ENCODE peak calls at places on chromosome 4, in four cellular contexts. G, Q, U and K are unnamed samples.

GRCh38 chr4:177339794-177340374 is 30.2 kb downstream of the NEIL3 start:
- DNase-seq in G (no peak), Q (peak; percentile 45), U (no peak), K (no peak)

GRCh38 chr4:6191448-6192130 is 8.8 kb downstream of the JAKMIP1 start:
- DNase-seq in G (no peak), Q (no peak), U (no peak), K (no peak)

GRCh38 chr4:5114911-5115310 is 63.6 kb downstream of the STK32B start:
- DNase-seq in G (peak; percentile 35), Q (no peak), U (no peak), K (no peak)

GRCh38 chr4:111678466-111678865 is 466.8 kb upstream of the FAM241A start:
- DNase-seq in G (peak; percentile 96), Q (no peak), U (no peak), K (no peak)

GRCh38 chr4:107034982-107035710 is 967 bp downstream of the DKK2 start:
- DNase-seq in G (no peak), Q (peak; percentile 53), U (no peak), K (no peak)

GRCh38 chr4:25654031-25654970 is 1.4 kb upstream of the SLC34A2 start:
- DNase-seq in G (no peak), Q (no peak), U (no peak), K (no peak)

GRCh38 chr4:184270808-184271413 is 53.2 kb upstream of the ENPP6 start:
- DNase-seq in G (no peak), Q (no peak), U (no peak), K (no peak)

GRCh38 chr4:77564231-77564630 is 41.4 kb upstream of the CXCL13 start:
- DNase-seq in G (no peak), Q (no peak), U (no peak), K (no peak)

GRCh38 chr4:82201303-82201702 is 172.5 kb downstream of the HNRNPD start:
- DNase-seq in G (no peak), Q (no peak), U (no peak), K (no peak)

GRCh38 chr4:93168053-93168452 is 660.5 kb upstream of the ATOH1 start:
- DNase-seq in G (no peak), Q (no peak), U (no peak), K (no peak)

GRCh38 chr4:166091146-166091545 is 218.1 kb downstream of the TLL1 start:
- DNase-seq in G (no peak), Q (no peak), U (no peak), K (no peak)

GRCh38 chr4:139171878-139172691 is 4.9 kb downstream of the ELF2 start:
- DNase-seq in G (no peak), Q (no peak), U (no peak), K (no peak)

DNA sequence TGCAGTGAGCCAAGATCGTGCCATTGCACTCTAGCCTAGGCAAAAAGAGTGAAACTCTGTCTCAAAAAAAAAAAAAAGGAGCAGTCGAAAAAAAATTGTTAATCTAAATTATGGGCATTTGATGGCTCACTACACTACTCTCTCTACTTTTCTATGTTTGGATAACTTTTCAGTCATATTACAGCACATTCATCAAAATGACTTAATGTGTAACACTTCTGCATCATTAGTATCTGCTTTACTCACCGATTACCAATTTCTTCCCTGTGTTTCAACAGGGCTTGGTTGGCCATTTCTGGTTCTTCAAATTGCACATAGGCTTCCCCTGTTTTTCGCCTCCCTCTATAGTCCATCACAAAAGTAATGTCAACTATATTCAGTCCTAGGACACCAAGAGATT is 8.4 kb downstream of the GRSF1 start:
- DNase-seq in G (no peak), Q (no peak), U (no peak), K (no peak)
- H3K36me3 ChIP-seq in G (peaks cover 12% of the 10 kb centered on the region), Q (peaks cover 80% of the 10 kb centered on the region), U (peaks cover 32% of the 10 kb centered on the region), K (peaks cover 54% of the 10 kb centered on the region)

DNA sequence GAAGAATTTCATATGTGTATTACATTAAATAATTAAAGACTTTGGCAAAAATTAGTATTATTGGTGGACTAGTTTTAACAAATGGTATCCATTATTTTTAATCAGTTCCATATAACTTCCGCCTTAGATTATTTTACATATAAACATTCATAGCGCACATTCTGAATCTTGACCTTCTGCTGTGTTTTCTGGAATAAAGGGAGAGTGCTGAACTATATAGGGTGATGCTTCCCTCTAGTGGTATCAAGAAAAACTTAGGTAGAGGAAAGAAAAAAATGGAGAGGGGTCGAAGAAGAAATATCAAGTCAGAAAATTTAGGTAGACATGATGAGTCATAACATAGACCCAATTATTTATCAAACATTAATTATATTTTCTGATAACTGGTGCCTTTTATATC is 155.6 kb upstream of the PACRGL start:
- DNase-seq in G (no peak), Q (peak; percentile 44), U (no peak), K (no peak)
- TF ChIP-seq CTCF in G (peak; percentile 54), Q (peak; percentile 80), U (no peak), K (peak; percentile 45)

GRCh38 chr4:8219236-8219635 is 20.1 kb downstream of the SH3TC1 start:
- DNase-seq in G (no peak), Q (peak; percentile 65), U (no peak), K (no peak)
- H3K36me3 ChIP-seq in G (no peaks in the 10 kb centered on the region), Q (no peaks in the 10 kb centered on the region), U (no peaks in the 10 kb centered on the region), K (no peaks in the 10 kb centered on the region)

DNA sequence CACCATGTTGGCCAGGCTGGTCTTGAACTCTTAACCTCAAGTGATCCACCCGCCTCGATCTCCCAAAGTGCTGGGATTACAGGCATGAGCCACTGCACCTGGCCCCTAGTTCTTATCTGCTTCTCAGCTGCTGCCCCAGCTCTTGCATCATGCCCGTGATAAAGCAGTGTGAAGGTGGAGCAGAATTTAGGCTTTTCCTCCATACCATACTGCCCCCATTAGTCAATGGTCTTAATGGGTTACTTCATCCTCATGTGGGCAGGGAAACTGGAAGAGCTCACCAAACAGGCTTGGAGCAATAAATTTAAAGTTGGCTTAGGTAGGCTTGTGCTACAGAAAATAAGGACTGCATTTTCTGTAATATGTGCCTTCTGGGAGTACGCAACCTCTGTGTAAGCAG is 636.9 kb upstream of the BOD1L1 start:
- DNase-seq in G (no peak), Q (no peak), U (no peak), K (no peak)
- TF ChIP-seq CTCF in G (no peak), Q (no peak), U (no peak), K (no peak)

GRCh38 chr4:109497511-109497910 is 62.5 kb upstream of the MCUB start:
- DNase-seq in G (no peak), Q (no peak), U (no peak), K (no peak)
- H3K36me3 ChIP-seq in G (peaks cover 11% of the 10 kb centered on the region), Q (peaks cover 72% of the 10 kb centered on the region), U (peaks cover 20% of the 10 kb centered on the region), K (peaks cover 24% of the 10 kb centered on the region)

GRCh38 chr4:127788517-127788916 is 6.4 kb downstream of the HSPA4L start:
- DNase-seq in G (no peak), Q (peak; percentile 21), U (no peak), K (no peak)
- TF ChIP-seq CTCF in G (no peak), Q (peak; percentile 30), U (no peak), K (no peak)

DNA sequence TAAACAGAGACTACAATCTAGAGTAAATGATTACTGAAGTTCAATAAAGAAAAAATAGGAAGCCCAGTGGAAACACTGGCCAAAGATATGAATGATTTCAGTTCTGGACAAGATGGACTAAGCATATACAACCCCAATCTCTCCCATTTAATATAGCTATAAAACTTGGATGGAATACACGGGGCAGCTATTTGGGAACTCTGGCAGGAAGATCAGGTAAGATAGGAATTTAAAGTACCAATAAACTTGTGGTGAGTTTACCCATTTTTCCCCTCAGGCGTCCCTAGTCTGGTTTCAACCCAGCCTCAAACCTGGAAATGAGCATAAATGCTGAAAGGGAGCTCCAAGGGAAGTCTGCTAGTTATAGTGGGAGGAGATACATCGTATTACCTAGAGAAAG is 20.4 kb downstream of the NUP54 start:
- DNase-seq in G (no peak), Q (no peak), U (no peak), K (no peak)
- H3K36me3 ChIP-seq in G (no peaks in the 10 kb centered on the region), Q (peaks cover 61% of the 10 kb centered on the region), U (peaks cover 10% of the 10 kb centered on the region), K (peaks cover 12% of the 10 kb centered on the region)